ENCODE peak calls at places on chromosomes 1 and 21, in ten cellular contexts. One of them, this sample, is unnamed.

GRCh38 chr1:36457691-36458090 is 6.5 kb downstream of the MRPS15 start:
- DNase-seq in neural progenitor cell: no peak
- DNase-seq in CD4-positive, alpha-beta T cell: no peak
- DNase-seq in GM12892: no peak
- DNase-seq in Calu3: no peak
- DNase-seq in B cell: no peak
- DNase-seq in endodermal cell: no peak
- DNase-seq in colonic mucosa: no peak
- DNase-seq in stimulated activated effector memory CD8-positive, alpha-beta T cell treated with anti-CD3 and anti-CD28 coated beads, Interleukin-12 subunit alpha, Interleukin-12 subunit beta, amount 100 ng/mL, for 72 hours: no peak
- DNase-seq in stimulated activated CD8-positive, alpha-beta memory T cell treated with anti-CD3 and anti-CD28 coated beads, Interleukin-15, amount 100 ng/mL, for 24 hours: no peak
- DNase-seq in this sample: no peak

GRCh38 chr1:26169201-26169600 is 438 bp upstream of the C1orf232 start:
- DNase-seq in neural progenitor cell: no peak
- DNase-seq in CD4-positive, alpha-beta T cell: no peak
- DNase-seq in GM12892: no peak
- DNase-seq in Calu3: no peak
- DNase-seq in B cell: no peak
- DNase-seq in endodermal cell: no peak
- DNase-seq in colonic mucosa: no peak
- DNase-seq in stimulated activated effector memory CD8-positive, alpha-beta T cell treated with anti-CD3 and anti-CD28 coated beads, Interleukin-12 subunit alpha, Interleukin-12 subunit beta, amount 100 ng/mL, for 72 hours: no peak
- DNase-seq in stimulated activated CD8-positive, alpha-beta memory T cell treated with anti-CD3 and anti-CD28 coated beads, Interleukin-15, amount 100 ng/mL, for 24 hours: no peak
- DNase-seq in this sample: no peak

GRCh38 chr21:42332557-42332956 is 17.3 kb upstream of the TFF3 start:
- DNase-seq in neural progenitor cell: no peak
- DNase-seq in CD4-positive, alpha-beta T cell: no peak
- DNase-seq in GM12892: no peak
- DNase-seq in Calu3: no peak
- DNase-seq in B cell: no peak
- DNase-seq in endodermal cell: peak; percentile 30
- DNase-seq in colonic mucosa: peak; percentile 60
- DNase-seq in stimulated activated effector memory CD8-positive, alpha-beta T cell treated with anti-CD3 and anti-CD28 coated beads, Interleukin-12 subunit alpha, Interleukin-12 subunit beta, amount 100 ng/mL, for 72 hours: no peak
- DNase-seq in stimulated activated CD8-positive, alpha-beta memory T cell treated with anti-CD3 and anti-CD28 coated beads, Interleukin-15, amount 100 ng/mL, for 24 hours: no peak
- DNase-seq in this sample: no peak

GRCh38 chr1:205172729-205173366 is 38.7 kb downstream of the DSTYK start:
- DNase-seq in neural progenitor cell: no peak
- DNase-seq in CD4-positive, alpha-beta T cell: no peak
- DNase-seq in GM12892: no peak
- DNase-seq in Calu3: no peak
- DNase-seq in B cell: no peak
- DNase-seq in endodermal cell: no peak
- DNase-seq in colonic mucosa: no peak
- DNase-seq in stimulated activated effector memory CD8-positive, alpha-beta T cell treated with anti-CD3 and anti-CD28 coated beads, Interleukin-12 subunit alpha, Interleukin-12 subunit beta, amount 100 ng/mL, for 72 hours: no peak
- DNase-seq in stimulated activated CD8-positive, alpha-beta memory T cell treated with anti-CD3 and anti-CD28 coated beads, Interleukin-15, amount 100 ng/mL, for 24 hours: no peak
- DNase-seq in this sample: no peak

GRCh38 chr1:119966020-119966419 is 69.7 kb upstream of the ADAM30 start:
- DNase-seq in neural progenitor cell: no peak
- DNase-seq in CD4-positive, alpha-beta T cell: no peak
- DNase-seq in GM12892: no peak
- DNase-seq in Calu3: no peak
- DNase-seq in B cell: no peak
- DNase-seq in endodermal cell: no peak
- DNase-seq in colonic mucosa: no peak
- DNase-seq in stimulated activated effector memory CD8-positive, alpha-beta T cell treated with anti-CD3 and anti-CD28 coated beads, Interleukin-12 subunit alpha, Interleukin-12 subunit beta, amount 100 ng/mL, for 72 hours: no peak
- DNase-seq in stimulated activated CD8-positive, alpha-beta memory T cell treated with anti-CD3 and anti-CD28 coated beads, Interleukin-15, amount 100 ng/mL, for 24 hours: no peak
- DNase-seq in this sample: peak; percentile 28

GRCh38 chr1:119621714-119622113 is 26.4 kb downstream of the ZNF697 start:
- DNase-seq in neural progenitor cell: no peak
- DNase-seq in CD4-positive, alpha-beta T cell: no peak
- DNase-seq in GM12892: no peak
- DNase-seq in Calu3: no peak
- DNase-seq in B cell: no peak
- DNase-seq in endodermal cell: no peak
- DNase-seq in colonic mucosa: peak; percentile 52
- DNase-seq in stimulated activated effector memory CD8-positive, alpha-beta T cell treated with anti-CD3 and anti-CD28 coated beads, Interleukin-12 subunit alpha, Interleukin-12 subunit beta, amount 100 ng/mL, for 72 hours: no peak
- DNase-seq in stimulated activated CD8-positive, alpha-beta memory T cell treated with anti-CD3 and anti-CD28 coated beads, Interleukin-15, amount 100 ng/mL, for 24 hours: no peak
- DNase-seq in this sample: no peak

GRCh38 chr1:193701729-193702128 is 515.3 kb upstream of the B3GALT2 start:
- DNase-seq in neural progenitor cell: no peak
- DNase-seq in CD4-positive, alpha-beta T cell: no peak
- DNase-seq in GM12892: no peak
- DNase-seq in Calu3: no peak
- DNase-seq in B cell: no peak
- DNase-seq in endodermal cell: no peak
- DNase-seq in colonic mucosa: no peak
- DNase-seq in stimulated activated effector memory CD8-positive, alpha-beta T cell treated with anti-CD3 and anti-CD28 coated beads, Interleukin-12 subunit alpha, Interleukin-12 subunit beta, amount 100 ng/mL, for 72 hours: no peak
- DNase-seq in stimulated activated CD8-positive, alpha-beta memory T cell treated with anti-CD3 and anti-CD28 coated beads, Interleukin-15, amount 100 ng/mL, for 24 hours: no peak
- DNase-seq in this sample: no peak

GRCh38 chr1:156263288-156263655 is 15.4 kb upstream of the PAQR6 start:
- DNase-seq in neural progenitor cell: no peak
- DNase-seq in CD4-positive, alpha-beta T cell: no peak
- DNase-seq in GM12892: no peak
- DNase-seq in Calu3: no peak
- DNase-seq in B cell: no peak
- DNase-seq in endodermal cell: no peak
- DNase-seq in colonic mucosa: no peak
- DNase-seq in stimulated activated effector memory CD8-positive, alpha-beta T cell treated with anti-CD3 and anti-CD28 coated beads, Interleukin-12 subunit alpha, Interleukin-12 subunit beta, amount 100 ng/mL, for 72 hours: no peak
- DNase-seq in stimulated activated CD8-positive, alpha-beta memory T cell treated with anti-CD3 and anti-CD28 coated beads, Interleukin-15, amount 100 ng/mL, for 24 hours: no peak
- DNase-seq in this sample: no peak

This sample was measured in testis.